ENCODE peak calls at places on chromosomes 7 and 10, in seven cellular contexts. P, A, J, W, L, S and I are unnamed samples.

GRCh38 chr10:11525503-11525902 is 85.9 kb downstream of the USP6NL start:
- DNase-seq in A (no peak), J (no peak), P (no peak), W (no peak), S (no peak), L (no peak), I (no peak)

GRCh38 chr7:156949541-156950380 is at the start of gene NOM1:
- DNase-seq in S (no peak), W (peak), L (peak), A (peak), P (peak), J (peak), I (no peak)

GRCh38 chr7:80467069-80467468 is 44.8 kb downstream of the GNAT3 start:
- DNase-seq in J (no peak), L (no peak), W (no peak), A (no peak), S (no peak), P (no peak), I (no peak)

GRCh38 chr7:148729984-148730733 is 31.5 kb downstream of the CUL1 start:
- DNase-seq in J (no peak), L (no peak), S (no peak), A (no peak), W (no peak), P (no peak), I (no peak)

GRCh38 chr7:42272793-42273665 is 36.0 kb upstream of the GLI3 start:
- DNase-seq in L (no peak), A (no peak), W (no peak), S (no peak), P (no peak), J (no peak), I (no peak)

GRCh38 chr7:39490296-39490695 is 75.9 kb upstream of the YAE1 start:
- DNase-seq in S (no peak), J (no peak), P (no peak), A (no peak), W (no peak), L (no peak), I (no peak)

GRCh38 chr7:9488555-9488954 is 1055.1 kb downstream of the NXPH1 start:
- DNase-seq in W (no peak), P (no peak), J (no peak), S (peak), A (no peak), L (no peak), I (no peak)

GRCh38 chr10:8023321-8023720 is 31.2 kb upstream of the GATA3 start:
- DNase-seq in W (no peak), J (no peak), P (no peak), S (no peak), A (no peak), L (no peak), I (no peak)

GRCh38 chr7:30445770-30446169 is 32.8 kb downstream of the NOD1 start:
- DNase-seq in W (no peak), P (peak), L (peak), J (peak), S (no peak), A (peak), I (no peak)

GRCh38 chr10:15739437-15739970 is 19.8 kb upstream of the ITGA8 start:
- DNase-seq in W (no peak), P (no peak), L (no peak), J (no peak), A (no peak), S (no peak), I (no peak)

GRCh38 chr10:3622845-3623621 is 162.0 kb downstream of the KLF6 start:
- DNase-seq in A (no peak), W (no peak), L (no peak), J (no peak), P (no peak), S (peak), I (no peak)

GRCh38 chr7:157601530-157601929 is 264.7 kb downstream of the DNAJB6 start:
- DNase-seq in S (no peak), L (no peak), W (no peak), J (no peak), P (no peak), A (no peak), I (no peak)